ENCODE peak calls at places on chromosomes 13 and 19, in eight cellular contexts. Y is T-cell; E is activated T-helper 1 cell treated with Interleukin-2 at 50 U/mL for 16 hours; U is HT1080; X is Calu3; I is stimulated activated CD8-positive, alpha-beta memory T cell treated with anti-CD3 and anti-CD28 coated beads, Interleukin-15, amount 100 ng/mL, for 48 hours; M is stimulated activated CD4-positive, alpha-beta T cell treated with anti-CD3 and anti-CD28 coated beads, Interleukin-1b, Interleukin-23, amount 100 ng/mL, for 1 hour; D is activated CD4-positive, alpha-beta T cell treated with anti-CD3 and anti-CD28 coated beads, Interleukin-2, amount 50 U/mL, for 24 hours. K is an unnamed sample.

GRCh38 chr13:113672002-113672651 is 5.1 kb downstream of the GRK1 start:
- DNase-seq in Y (no peak), E (no peak), U (no peak), X (no peak), I (no peak), M (no peak), D (no peak), K (no peak)

GRCh38 chr19:4456566-4456842 is 1.1 kb downstream of the UBXN6 start:
- DNase-seq in Y (no peak), E (no peak), U (peak; percentile 35), X (no peak), I (no peak), M (no peak), D (no peak), K (no peak)

GRCh38 chr13:113291997-113292862 is 4.8 kb upstream of the LAMP1 start:
- DNase-seq in Y (no peak), E (no peak), U (peak; percentile 28), X (no peak), I (peak; percentile 6), M (no peak), D (no peak), K (peak; percentile 56)

GRCh38 chr19:6773323-6773931 is 919 bp downstream of the VAV1 start:
- DNase-seq in Y (peak; percentile 42), E (peak; percentile 13), U (no peak), X (no peak), I (peak; percentile 56), M (no peak), D (peak; percentile 50), K (no peak)

GRCh38 chr13:30816733-30817132 is 81.4 kb downstream of the ALOX5AP start:
- DNase-seq in Y (no peak), E (no peak), U (peak; percentile 71), X (no peak), I (no peak), M (no peak), D (no peak), K (no peak)

GRCh38 chr13:99553033-99553432 is 51.8 kb downstream of the TM9SF2 start:
- DNase-seq in Y (no peak), E (no peak), U (no peak), X (no peak), I (no peak), M (no peak), D (no peak), K (no peak)

GRCh38 chr13:103066079-103066880 is at the start of gene SLC10A2:
- DNase-seq in Y (no peak), E (no peak), U (no peak), X (no peak), I (no peak), M (no peak), D (no peak), K (no peak)

GRCh38 chr13:113472355-113473025 is 18.0 kb downstream of the DCUN1D2 start:
- DNase-seq in Y (no peak), E (no peak), U (no peak), X (no peak), I (no peak), M (no peak), D (no peak), K (no peak)

GRCh38 chr13:30585748-30586262 is 31.9 kb upstream of the USPL1 start:
- DNase-seq in Y (no peak), E (no peak), U (peak; percentile 84), X (no peak), I (no peak), M (no peak), D (no peak), K (no peak)